ENCODE peak calls at places on chromosomes 16 and 17, in seven cellular contexts. H is HCT116, F is GM23338, G is mucosa of descending colon, L is fibroblast of lung, T is thoracic aorta, C is Caco-2. V is an unnamed sample.

GRCh38 chr16:68490829-68491575 is 42.7 kb upstream of the SMPD3 start:
- DNase-seq in H (peak), F (peak), G (peak), L (no peak), T (no peak), C (no peak), V (peak)

GRCh38 chr16:25258856-25259179 is 1.2 kb upstream of the ZKSCAN2 start:
- DNase-seq in H (no peak), F (no peak), G (no peak), L (no peak), T (no peak), C (no peak), V (no peak)

GRCh38 chr16:25041437-25041836 is 26.3 kb upstream of the ARHGAP17 start:
- DNase-seq in H (no peak), F (no peak), G (no peak), L (no peak), T (no peak), C (no peak), V (no peak)

GRCh38 chr16:85025781-85026653 is 1.6 kb upstream of the KIAA0513 start:
- DNase-seq in H (no peak), F (no peak), G (peak), L (no peak), T (no peak), C (no peak), V (no peak)

GRCh38 chr16:80015566-80015965 is 415.0 kb upstream of the MAF start:
- DNase-seq in H (no peak), F (no peak), G (no peak), L (no peak), T (no peak), C (no peak), V (no peak)

GRCh38 chr17:77301694-77302087 is 160.9 kb downstream of the SEC14L1 start:
- DNase-seq in H (no peak), F (no peak), G (no peak), L (no peak), T (no peak), C (no peak), V (no peak)

GRCh38 chr16:23365602-23366240 is 63.6 kb downstream of the SCNN1B start:
- DNase-seq in H (no peak), F (peak), G (no peak), L (no peak), T (no peak), C (no peak), V (no peak)

GRCh38 chr16:12773216-12773615 is 30.5 kb downstream of the CPPED1 start:
- DNase-seq in H (no peak), F (no peak), G (no peak), L (no peak), T (no peak), C (no peak), V (no peak)

GRCh38 chr16:51636913-51637743 is 486.1 kb upstream of the SALL1 start:
- DNase-seq in H (no peak), F (peak), G (no peak), L (no peak), T (no peak), C (no peak), V (no peak)

GRCh38 chr16:54208262-54208661 is 78.3 kb downstream of the IRX3 start:
- DNase-seq in H (no peak), F (no peak), G (no peak), L (no peak), T (no peak), C (no peak), V (no peak)

GRCh38 chr17:61208301-61209098 is 191.1 kb upstream of the TBX2 start:
- DNase-seq in H (no peak), F (no peak), G (no peak), L (peak), T (no peak), C (no peak), V (no peak)
- H3K4me3 ChIP-seq in H (no peak), F (no peak), G (no peak), L (peak), T (peak), C (peak), V (no peak)

DNA sequence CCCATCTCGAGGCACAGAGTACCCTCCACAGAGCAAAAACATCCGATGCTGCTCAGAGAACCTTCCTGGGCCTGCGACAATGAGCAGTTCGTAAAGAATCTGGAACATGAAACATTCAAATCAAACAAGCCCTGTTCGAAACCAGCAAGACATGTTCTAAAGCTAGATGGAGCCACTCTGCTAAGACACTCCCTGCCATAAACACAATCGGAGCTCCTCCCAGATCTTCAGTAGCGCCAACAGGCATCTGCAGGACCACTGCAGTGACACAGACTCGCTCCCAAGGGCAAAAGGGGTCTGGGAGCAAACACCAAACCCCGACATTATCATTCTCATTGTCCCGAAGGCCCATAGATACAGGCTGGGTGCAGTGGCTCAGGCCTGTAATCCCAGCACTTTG is 108.7 kb downstream of the ZFHX3 start:
- DNase-seq in H (no peak), F (no peak), G (peak), L (peak), T (no peak), C (no peak), V (no peak)
- H3K4me3 ChIP-seq in H (no peak), F (no peak), G (no peak), L (no peak), T (peak), C (no peak), V (no peak)

DNA sequence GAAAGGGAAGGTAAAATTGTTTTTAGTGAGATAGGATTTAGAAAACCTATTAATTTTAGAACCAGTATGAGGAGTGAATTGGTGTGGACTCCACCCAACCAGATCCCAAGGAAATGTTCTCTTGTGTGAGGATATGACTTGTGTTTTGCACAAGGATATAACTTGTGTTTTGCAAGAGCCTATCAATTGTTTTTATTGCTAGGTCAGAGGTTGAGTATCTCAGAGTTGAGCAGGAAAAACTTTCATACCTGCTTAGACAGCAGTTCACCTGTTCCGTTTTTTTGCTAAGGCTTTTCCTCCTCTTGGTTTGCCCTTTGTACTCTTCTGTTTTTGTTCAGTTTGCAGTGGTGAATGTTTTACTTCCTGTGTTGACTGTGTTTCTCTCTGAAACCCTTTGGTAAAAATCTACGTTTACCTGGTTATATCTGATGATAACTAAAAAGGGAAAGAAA is 5.1 kb downstream of the NBR1 start:
- DNase-seq in H (no peak), F (no peak), G (peak), L (no peak), T (no peak), C (no peak), V (no peak)
- H3K4me3 ChIP-seq in H (no peak), F (no peak), G (no peak), L (no peak), T (peak), C (no peak), V (no peak)

DNA sequence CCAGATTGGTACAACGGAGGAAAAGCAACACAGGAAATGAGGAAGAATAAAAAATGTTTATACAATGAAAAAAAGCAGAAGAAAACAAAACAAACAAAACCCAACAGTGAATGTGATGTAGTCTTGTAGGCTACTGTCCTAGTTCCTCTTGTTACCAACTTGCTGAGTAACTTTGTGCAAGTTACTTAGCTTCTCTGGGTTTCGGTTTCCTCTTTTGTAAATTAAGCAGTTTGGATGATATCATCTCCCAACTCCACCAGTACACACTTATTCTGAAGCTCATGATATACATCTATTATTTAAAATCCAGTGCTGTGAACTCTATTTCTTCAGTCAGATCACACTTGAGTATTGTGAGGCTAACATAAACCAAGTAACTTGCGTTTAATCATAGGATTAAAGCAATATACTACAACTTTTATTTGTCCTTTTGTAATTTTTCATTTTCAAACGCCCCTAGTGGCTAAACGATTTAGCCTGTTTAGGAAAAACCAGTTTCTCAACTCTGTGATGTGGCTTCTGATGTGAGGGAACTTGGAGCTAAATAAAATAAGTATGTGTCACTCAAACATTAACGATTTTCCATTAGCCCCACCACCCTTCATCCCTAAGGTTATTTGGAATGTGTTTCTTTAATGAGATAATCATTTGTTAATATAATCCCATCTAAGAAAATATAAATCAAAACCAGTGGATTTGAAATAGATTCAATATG is 1.4 kb upstream of the UNK start:
- DNase-seq in H (peak), F (peak), G (peak), L (peak), T (no peak), C (no peak), V (peak)
- H3K4me3 ChIP-seq in H (no peak), F (no peak), G (no peak), L (no peak), T (peak), C (no peak), V (peak)

GRCh38 chr16:28834349-28834748 is 11.6 kb downstream of the ATXN2L start:
- DNase-seq in H (no peak), F (no peak), G (no peak), L (no peak), T (no peak), C (no peak), V (no peak)

GRCh38 chr16:28824548-28824973 is 1.8 kb downstream of the ATXN2L start:
- DNase-seq in H (no peak), F (no peak), G (no peak), L (no peak), T (no peak), C (no peak), V (no peak)

GRCh38 chr16:28830531-28830930 is 7.7 kb downstream of the ATXN2L start:
- DNase-seq in H (no peak), F (no peak), G (no peak), L (no peak), T (no peak), C (no peak), V (no peak)

GRCh38 chr16:28826141-28826540 is 3.3 kb downstream of the ATXN2L start:
- DNase-seq in H (no peak), F (no peak), G (no peak), L (no peak), T (no peak), C (no peak), V (no peak)

DNA sequence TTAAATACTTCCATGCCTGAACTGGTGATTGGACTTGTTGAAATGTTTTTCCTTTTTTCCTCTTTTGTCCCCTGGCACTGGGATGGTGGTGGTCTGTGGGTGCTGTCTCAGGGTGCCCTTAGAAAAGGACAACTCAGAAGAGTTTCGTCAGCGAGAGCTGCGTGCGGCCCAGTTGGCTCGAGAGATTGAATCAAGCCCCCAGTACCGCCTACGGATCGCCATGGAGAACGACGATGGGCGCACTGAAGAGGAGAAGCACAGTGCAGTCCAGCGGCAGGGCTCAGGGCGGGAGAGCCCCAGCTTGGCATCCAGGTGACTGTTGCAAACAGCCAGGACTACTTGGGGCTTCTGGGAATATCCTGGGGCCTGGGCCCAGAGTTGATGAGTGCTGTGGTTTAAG is 6.9 kb downstream of the ATXN2L start:
- DNase-seq in H (no peak), F (no peak), G (no peak), L (no peak), T (no peak), C (no peak), V (peak)
- H3K4me3 ChIP-seq in H (no peak), F (no peak), G (no peak), L (no peak), T (no peak), C (no peak), V (no peak)

DNA sequence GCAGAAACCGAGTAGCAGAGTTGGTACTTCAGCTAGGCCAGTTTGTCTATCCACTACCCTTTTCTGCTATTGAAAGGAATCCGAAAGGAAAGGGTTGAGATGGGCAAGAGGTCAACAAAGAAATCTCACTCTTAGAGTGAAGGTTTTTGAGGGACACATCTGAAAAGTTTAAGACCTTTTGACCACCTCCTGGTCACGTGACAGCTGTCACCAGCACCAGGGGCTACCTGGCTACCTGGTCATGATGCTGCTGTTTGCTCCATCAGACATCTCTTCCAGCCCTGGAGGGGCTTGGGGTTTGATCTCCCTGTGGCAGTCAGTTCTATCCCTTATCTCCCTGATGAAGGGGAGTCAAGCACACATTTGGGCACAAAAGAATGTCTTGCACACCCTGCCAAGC is 7.6 kb downstream of the CCDC182 start:
- DNase-seq in H (no peak), F (no peak), G (no peak), L (no peak), T (no peak), C (no peak), V (no peak)
- H3K4me3 ChIP-seq in H (no peak), F (no peak), G (no peak), L (no peak), T (no peak), C (no peak), V (no peak)

DNA sequence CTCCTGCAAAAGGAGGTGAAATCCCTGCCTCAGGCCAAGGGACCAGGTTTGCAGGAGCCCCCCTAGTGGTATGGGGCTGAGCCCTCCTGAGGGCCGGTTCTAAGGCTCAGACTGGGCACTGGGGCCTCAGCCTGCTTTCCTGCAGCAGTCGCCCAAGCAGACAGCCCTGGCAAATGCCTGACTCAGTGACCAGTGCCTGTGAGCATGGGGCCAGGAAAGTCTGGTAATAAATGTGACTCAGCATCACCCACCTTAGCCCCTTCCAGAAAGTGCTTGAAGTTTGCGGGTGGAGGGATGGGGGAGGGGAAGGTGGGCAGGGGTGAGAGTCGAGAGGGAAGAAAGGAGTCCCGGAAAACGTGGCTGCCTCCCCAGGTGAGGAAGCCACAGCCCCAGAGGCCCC is 2.1 kb downstream of the MC1R start:
- DNase-seq in H (no peak), F (no peak), G (no peak), L (no peak), T (no peak), C (no peak), V (no peak)
- H3K4me3 ChIP-seq in H (no peak), F (no peak), G (no peak), L (no peak), T (no peak), C (no peak), V (no peak)

GRCh38 chr17:38850374-38850773 is 3.1 kb downstream of the RPL23 start:
- DNase-seq in H (no peak), F (no peak), G (no peak), L (no peak), T (no peak), C (no peak), V (no peak)
- H3K4me3 ChIP-seq in H (no peak), F (peak), G (no peak), L (no peak), T (no peak), C (no peak), V (no peak)

GRCh38 chr16:6267682-6268081 is 1065.0 kb upstream of the RBFOX1 start:
- DNase-seq in H (no peak), F (no peak), G (no peak), L (no peak), T (no peak), C (no peak), V (no peak)
- H3K4me3 ChIP-seq in H (no peak), F (no peak), G (no peak), L (no peak), T (no peak), C (no peak), V (no peak)

V was measured in CD8-positive, alpha-beta memory T cell.